ENCODE peak calls at places on chromosomes 11 and 22, in four cellular contexts. One of them, this sample, is unnamed.

GRCh38 chr11:73204711-73205121 is 13.4 kb upstream of the P2RY2 start:
- DNase-seq in IMR-90: no peak
- DNase-seq in GM12878: no peak
- DNase-seq in SK-N-SH: no peak
- DNase-seq in this sample: no peak

GRCh38 chr11:120773501-120774031 is 250.3 kb upstream of the TBCEL start:
- DNase-seq in IMR-90: no peak
- DNase-seq in GM12878: peak; percentile 89
- DNase-seq in SK-N-SH: no peak
- DNase-seq in this sample: peak; percentile 9

GRCh38 chr11:102429691-102430090 is 22.9 kb downstream of the TMEM123 start:
- DNase-seq in GM12878: no peak
- DNase-seq in IMR-90: no peak
- DNase-seq in SK-N-SH: no peak
- DNase-seq in this sample: no peak

GRCh38 chr11:120259988-120260565 is 20.1 kb downstream of the POU2F3 start:
- DNase-seq in GM12878: no peak
- DNase-seq in IMR-90: no peak
- DNase-seq in SK-N-SH: no peak
- DNase-seq in this sample: no peak

GRCh38 chr11:64877390-64878222 is 815 bp downstream of the EHD1 start:
- DNase-seq in GM12878: no peak
- DNase-seq in SK-N-SH: peak; percentile 67
- DNase-seq in IMR-90: no peak
- DNase-seq in this sample: no peak

GRCh38 chr11:78647986-78648875 is 73.6 kb upstream of the NARS2 start:
- DNase-seq in IMR-90: no peak
- DNase-seq in GM12878: no peak
- DNase-seq in SK-N-SH: peak; percentile 16
- DNase-seq in this sample: no peak

GRCh38 chr11:7498193-7498592 is 12.9 kb downstream of the OLFML1 start:
- DNase-seq in SK-N-SH: no peak
- DNase-seq in GM12878: no peak
- DNase-seq in IMR-90: no peak
- DNase-seq in this sample: no peak

GRCh38 chr22:21796231-21796630 is 60.6 kb upstream of the YPEL1 start:
- DNase-seq in IMR-90: no peak
- DNase-seq in SK-N-SH: no peak
- DNase-seq in GM12878: no peak
- DNase-seq in this sample: no peak

GRCh38 chr11:76698321-76699043 is 27.9 kb upstream of the LRRC32 start:
- DNase-seq in GM12878: no peak
- DNase-seq in IMR-90: no peak
- DNase-seq in SK-N-SH: no peak
- DNase-seq in this sample: peak; percentile 55

GRCh38 chr11:12773591-12773990 is 99.4 kb downstream of the TEAD1 start:
- DNase-seq in SK-N-SH: no peak
- DNase-seq in GM12878: no peak
- DNase-seq in IMR-90: no peak
- DNase-seq in this sample: no peak
- H3K27me3 ChIP-seq in SK-N-SH: no peaks in the 10 kb centered on the region
- H3K27me3 ChIP-seq in GM12878: no peaks in the 10 kb centered on the region
- H3K27me3 ChIP-seq in IMR-90: no peaks in the 10 kb centered on the region
- H3K27me3 ChIP-seq in this sample: no peaks in the 10 kb centered on the region

DNA sequence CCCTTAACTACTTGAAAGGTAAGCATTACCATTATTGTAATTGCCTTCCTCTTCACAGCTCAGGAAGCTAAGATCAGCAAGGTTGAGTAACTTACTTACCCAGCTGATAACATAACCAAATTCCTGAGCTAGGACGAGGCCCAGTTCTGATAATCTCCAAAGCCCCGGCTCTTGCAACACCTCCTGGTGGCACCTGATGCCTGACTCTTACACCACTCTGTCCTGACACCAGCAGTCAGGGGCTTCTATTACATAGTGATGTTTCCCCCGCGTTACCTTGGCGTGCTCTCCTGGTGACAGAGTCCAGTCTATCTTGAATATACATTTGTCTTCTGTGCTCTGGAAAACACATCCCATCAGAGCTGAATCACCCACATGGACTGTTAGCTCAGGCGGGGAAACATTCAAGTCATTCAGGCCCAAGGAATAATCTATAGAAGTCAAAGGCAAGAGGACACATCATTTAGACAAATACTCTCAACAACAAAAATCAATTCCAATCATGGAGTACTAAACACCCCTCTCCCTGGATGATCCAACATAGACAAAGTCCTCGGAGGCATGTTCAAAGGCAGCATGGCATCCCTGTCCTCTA is 12.6 kb downstream of the JAML start:
- DNase-seq in GM12878: no peak
- DNase-seq in IMR-90: no peak
- DNase-seq in SK-N-SH: no peak
- DNase-seq in this sample: peak; percentile 10
- TF ChIP-seq RCOR1 in GM12878: no peak
- TF ChIP-seq RCOR1 in IMR-90: no peak
- TF ChIP-seq RCOR1 in SK-N-SH: no peak
- TF ChIP-seq RCOR1 in this sample: no peak

DNA sequence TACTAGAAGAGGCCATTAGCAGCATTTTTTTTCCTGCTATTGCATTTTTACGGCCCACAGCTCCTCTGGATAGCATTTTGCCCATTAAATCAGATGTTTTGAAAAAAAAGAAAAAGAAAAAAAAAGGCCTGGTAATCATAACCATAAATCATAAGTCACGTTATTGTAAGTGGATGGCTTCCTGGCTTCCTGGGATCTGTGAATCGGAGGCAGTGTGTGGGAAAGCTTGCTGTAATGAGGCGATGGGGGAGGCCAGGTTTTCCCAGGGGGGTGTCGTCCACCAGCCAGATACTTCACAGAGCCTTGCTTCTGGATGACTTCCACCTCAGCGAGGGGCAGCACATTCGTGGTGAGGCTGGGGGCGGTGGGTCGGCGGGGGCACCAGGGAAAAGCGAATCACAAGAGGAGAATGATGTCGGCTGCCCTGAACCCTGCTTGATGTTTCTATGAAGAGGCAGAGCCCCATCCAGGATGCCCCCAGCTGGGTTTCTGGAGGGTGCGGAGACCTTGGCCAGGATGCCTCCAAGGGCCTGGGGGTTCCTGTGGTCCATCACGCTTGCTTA is 106.6 kb upstream of the SYT13 start:
- DNase-seq in GM12878: no peak
- DNase-seq in IMR-90: no peak
- DNase-seq in SK-N-SH: peak; percentile 52
- DNase-seq in this sample: no peak
- H3K27me3 ChIP-seq in GM12878: no peaks in the 10 kb centered on the region
- H3K27me3 ChIP-seq in IMR-90: peaks cover 12% of the 10 kb centered on the region
- H3K27me3 ChIP-seq in SK-N-SH: no peaks in the 10 kb centered on the region
- H3K27me3 ChIP-seq in this sample: peaks cover 13% of the 10 kb centered on the region

GRCh38 chr11:129386795-129387390 is 11.2 kb downstream of the BARX2 start:
- DNase-seq in GM12878: no peak
- DNase-seq in IMR-90: no peak
- DNase-seq in SK-N-SH: no peak
- DNase-seq in this sample: no peak
- TF ChIP-seq RCOR1 in GM12878: no peak
- TF ChIP-seq RCOR1 in IMR-90: no peak
- TF ChIP-seq RCOR1 in SK-N-SH: no peak
- TF ChIP-seq RCOR1 in this sample: no peak